ENCODE peak calls at places on chromosome 3, in ten cellular contexts. U is HL-60, Z is PC-3, P is right lobe of liver, K is AG10803, J is WERI-Rb-1, H is neural progenitor cell, O is endodermal cell, F is upper lobe of right lung, T is GM06990. Y is an unnamed sample.

GRCh38 chr3:134822065-134822464 is 27.0 kb downstream of the EPHB1 start:
- DNase-seq in U (no peak), Z (no peak), P (no peak), K (no peak), J (no peak), H (no peak), O (no peak), F (no peak), T (no peak), Y (no peak)

GRCh38 chr3:72461787-72462186 is 386.5 kb downstream of the SHQ1 start:
- DNase-seq in U (no peak), Z (no peak), P (peak), K (no peak), J (no peak), H (no peak), O (no peak), F (peak), T (no peak), Y (no peak)

GRCh38 chr3:189322339-189322738 is 150.6 kb downstream of the TPRG1 start:
- DNase-seq in U (no peak), Z (no peak), P (no peak), K (no peak), J (no peak), H (no peak), O (no peak), F (no peak), T (no peak), Y (no peak)

GRCh38 chr3:36729204-36730056 is 34.9 kb downstream of the DCLK3 start:
- DNase-seq in U (no peak), Z (peak), P (no peak), K (peak), J (no peak), H (peak), O (no peak), F (no peak), T (no peak), Y (peak)

GRCh38 chr3:128323206-128324081 is 143.2 kb downstream of the DNAJB8 start:
- DNase-seq in U (no peak), Z (peak), P (peak), K (no peak), J (no peak), H (no peak), O (peak), F (peak), T (no peak), Y (no peak)

GRCh38 chr3:122458992-122459391 is 43.1 kb upstream of the WDR5B start:
- DNase-seq in U (no peak), Z (peak), P (no peak), K (peak), J (no peak), H (peak), O (no peak), F (no peak), T (no peak), Y (peak)

GRCh38 chr3:112582242-112582874 is 20.5 kb downstream of the SLC35A5 start:
- DNase-seq in U (peak), Z (peak), P (no peak), K (peak), J (peak), H (peak), O (peak), F (no peak), T (peak), Y (peak)

GRCh38 chr3:169813757-169814517 is 1.2 kb upstream of the LRRC34 start:
- DNase-seq in U (peak), Z (no peak), P (no peak), K (no peak), J (peak), H (peak), O (peak), F (peak), T (peak), Y (peak)

GRCh38 chr3:113695426-113695817 is 1.0 kb downstream of the USF3 start:
- DNase-seq in U (no peak), Z (peak), P (no peak), K (peak), J (no peak), H (no peak), O (no peak), F (no peak), T (no peak), Y (peak)

GRCh38 chr3:100546020-100546744 is 53.8 kb downstream of the TMEM45A start:
- DNase-seq in U (no peak), Z (peak), P (no peak), K (no peak), J (no peak), H (no peak), O (no peak), F (no peak), T (no peak), Y (no peak)

GRCh38 chr3:149274220-149274619 is 52.6 kb upstream of the CP start:
- DNase-seq in U (no peak), Z (no peak), P (no peak), K (peak), J (no peak), H (no peak), O (no peak), F (no peak), T (no peak), Y (no peak)

GRCh38 chr3:149280950-149281349 is 52.5 kb downstream of the TM4SF18 start:
- DNase-seq in U (no peak), Z (no peak), P (no peak), K (no peak), J (no peak), H (no peak), O (no peak), F (no peak), T (no peak), Y (no peak)

GRCh38 chr3:149276621-149277020 is 55.0 kb upstream of the CP start:
- DNase-seq in U (no peak), Z (no peak), P (no peak), K (no peak), J (no peak), H (no peak), O (no peak), F (no peak), T (no peak), Y (no peak)

GRCh38 chr3:149278911-149279310 is 54.5 kb downstream of the TM4SF18 start:
- DNase-seq in U (no peak), Z (peak), P (no peak), K (no peak), J (no peak), H (no peak), O (no peak), F (no peak), T (no peak), Y (no peak)

DNA sequence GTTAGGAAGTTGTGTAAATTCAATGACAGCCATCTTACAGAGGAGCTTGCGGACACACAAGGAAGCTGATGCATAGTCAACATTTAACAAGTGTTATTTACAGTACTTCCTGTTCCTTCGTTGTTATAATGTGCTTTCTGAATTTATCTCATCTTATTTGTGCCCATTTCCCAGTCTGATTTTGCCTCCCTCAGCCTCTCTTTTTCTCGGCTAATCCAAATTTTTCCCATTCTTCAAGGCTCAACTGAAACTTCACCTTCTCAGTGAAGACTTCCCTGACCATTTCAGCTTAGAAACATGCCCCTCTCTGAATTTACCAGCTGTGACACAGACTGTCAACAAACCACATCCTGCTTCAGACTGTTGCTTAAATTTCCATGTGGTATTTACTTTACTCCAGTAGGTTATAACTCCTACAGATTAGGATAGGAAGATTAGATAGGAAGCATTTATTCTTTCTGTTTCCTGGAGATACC is 55.7 kb upstream of the CP start:
- DNase-seq in U (no peak), Z (peak), P (no peak), K (peak), J (no peak), H (no peak), O (no peak), F (no peak), T (no peak), Y (peak)
- H3K4me3 ChIP-seq in U (peak), Z (peak), P (no peak), K (no peak), J (no peak), H (no peak), O (no peak), F (no peak), T (no peak), Y (no peak)

GRCh38 chr3:131794766-131795381 is 239.9 kb downstream of the CPNE4 start:
- DNase-seq in U (peak), Z (peak), P (no peak), K (peak), J (peak), H (peak), O (peak), F (no peak), T (peak), Y (peak)
- TF ChIP-seq CTCF in U (peak), Z (peak), P (peak), K (peak), J (peak), H (peak), O (peak), F (peak), T (peak), Y (peak)

DNA sequence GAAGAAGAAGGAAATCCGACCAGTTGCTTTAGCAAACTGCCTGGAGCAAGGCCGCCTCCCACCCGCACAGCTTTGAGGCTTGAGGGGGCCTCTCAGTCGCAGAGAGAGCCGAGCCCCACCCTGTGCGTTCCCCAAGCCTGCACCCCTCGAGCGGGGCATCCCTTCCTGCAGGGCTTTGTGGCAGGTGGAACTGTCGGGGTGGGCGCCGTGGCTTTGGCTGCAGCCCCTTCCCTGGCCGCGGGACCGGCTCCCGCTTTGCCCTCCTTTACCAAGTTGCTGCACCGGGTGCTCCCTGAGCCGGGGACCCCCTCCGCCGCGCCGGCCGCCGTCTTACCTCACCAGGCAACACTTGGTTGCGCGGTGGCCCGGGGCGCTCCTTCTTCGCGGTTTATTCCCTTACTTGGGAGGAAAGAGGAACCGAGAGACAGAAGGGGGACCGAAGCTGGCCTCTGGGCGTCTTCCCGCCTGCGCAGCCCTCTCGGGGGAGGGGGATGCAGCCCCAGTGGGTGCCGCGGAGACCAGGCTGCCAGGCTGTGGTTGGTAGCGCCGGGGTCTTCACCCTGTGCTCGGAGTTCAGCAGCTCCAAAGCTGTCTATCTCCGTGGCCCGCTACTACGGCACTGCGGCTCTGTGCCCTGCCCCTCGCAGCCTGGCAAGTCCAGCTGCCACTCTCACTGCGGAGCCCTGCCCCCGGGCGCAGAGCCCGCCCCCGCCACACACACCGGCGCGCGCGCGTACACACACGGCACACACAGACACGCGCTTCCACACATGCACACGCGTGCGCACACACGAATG is at the start of gene DGKG:
- DNase-seq in U (peak), Z (peak), P (peak), K (no peak), J (peak), H (peak), O (peak), F (peak), T (peak), Y (peak)
- H3K4me3 ChIP-seq in U (peak), Z (peak), P (peak), K (peak), J (peak), H (peak), O (peak), F (peak), T (peak), Y (peak)

GRCh38 chr3:146598486-146598885 is 6.7 kb downstream of the PLSCR5 start:
- DNase-seq in U (no peak), Z (peak), P (no peak), K (peak), J (no peak), H (no peak), O (no peak), F (no peak), T (no peak), Y (no peak)

GRCh38 chr3:146593776-146594175 is 11.4 kb downstream of the PLSCR5 start:
- DNase-seq in U (no peak), Z (no peak), P (no peak), K (no peak), J (no peak), H (no peak), O (no peak), F (no peak), T (no peak), Y (no peak)

GRCh38 chr3:146590521-146590920 is 14.6 kb downstream of the PLSCR5 start:
- DNase-seq in U (no peak), Z (peak), P (no peak), K (peak), J (no peak), H (no peak), O (no peak), F (no peak), T (no peak), Y (no peak)

GRCh38 chr3:146589899-146590508 is 15.1 kb downstream of the PLSCR5 start:
- DNase-seq in U (no peak), Z (peak), P (no peak), K (peak), J (peak), H (peak), O (no peak), F (no peak), T (no peak), Y (peak)

GRCh38 chr3:146594843-146595482 is 10.2 kb downstream of the PLSCR5 start:
- DNase-seq in U (no peak), Z (peak), P (no peak), K (peak), J (no peak), H (peak), O (no peak), F (no peak), T (no peak), Y (peak)
- TF ChIP-seq CTCF in U (no peak), Z (peak), P (peak), K (peak), J (no peak), H (peak), O (peak), F (peak), T (peak), Y (no peak)

GRCh38 chr3:193872265-193872753 is 263.6 kb upstream of the HES1 start:
- DNase-seq in U (no peak), Z (peak), P (peak), K (peak), J (no peak), H (no peak), O (peak), F (no peak), T (no peak), Y (peak)

GRCh38 chr3:193868590-193868989 is 267.4 kb upstream of the HES1 start:
- DNase-seq in U (no peak), Z (no peak), P (no peak), K (no peak), J (no peak), H (no peak), O (no peak), F (no peak), T (peak), Y (peak)

GRCh38 chr3:193870376-193871092 is 265.4 kb upstream of the HES1 start:
- DNase-seq in U (no peak), Z (peak), P (no peak), K (no peak), J (no peak), H (no peak), O (peak), F (no peak), T (no peak), Y (no peak)

GRCh38 chr3:193871093-193871485 is 264.9 kb upstream of the HES1 start:
- DNase-seq in U (no peak), Z (no peak), P (no peak), K (no peak), J (peak), H (no peak), O (no peak), F (no peak), T (no peak), Y (no peak)

GRCh38 chr3:193869221-193870201 is 266.4 kb upstream of the HES1 start:
- DNase-seq in U (no peak), Z (peak), P (no peak), K (peak), J (no peak), H (peak), O (peak), F (no peak), T (peak), Y (no peak)
- H3K4me3 ChIP-seq in U (no peak), Z (peak), P (no peak), K (no peak), J (no peak), H (no peak), O (no peak), F (no peak), T (no peak), Y (no peak)

DNA sequence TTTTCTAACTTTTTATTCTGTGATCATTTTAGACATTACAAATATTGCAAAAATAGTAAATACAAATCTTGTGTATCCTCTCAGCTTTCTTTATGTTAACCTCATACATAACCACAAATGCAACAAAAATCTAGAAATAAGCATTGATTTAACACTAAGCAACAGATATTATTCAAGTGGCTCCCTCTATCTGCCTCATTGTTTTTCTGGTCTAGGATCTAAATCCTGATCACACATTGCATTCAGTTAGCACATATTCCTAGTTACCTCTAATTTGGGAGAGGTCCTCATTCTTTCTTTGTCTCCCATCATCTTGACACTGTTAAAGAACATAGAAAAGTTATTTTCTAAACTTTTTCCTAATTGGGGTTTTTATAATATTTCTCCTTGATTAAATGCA is 1126.0 kb downstream of the ROBO2 start:
- DNase-seq in U (no peak), Z (peak), P (no peak), K (no peak), J (no peak), H (no peak), O (no peak), F (no peak), T (no peak), Y (no peak)
- TF ChIP-seq CTCF in U (no peak), Z (peak), P (no peak), K (no peak), J (no peak), H (peak), O (peak), F (no peak), T (no peak), Y (no peak)

GRCh38 chr3:13452490-13453335 is 27.4 kb upstream of the HDAC11 start:
- DNase-seq in U (peak), Z (peak), P (peak), K (peak), J (peak), H (peak), O (peak), F (no peak), T (peak), Y (peak)
- H3K4me3 ChIP-seq in U (peak), Z (peak), P (peak), K (peak), J (no peak), H (peak), O (peak), F (peak), T (peak), Y (peak)

GRCh38 chr3:48180021-48180420 is 8.2 kb downstream of the CDC25A start:
- DNase-seq in U (no peak), Z (no peak), P (no peak), K (no peak), J (no peak), H (no peak), O (no peak), F (no peak), T (no peak), Y (no peak)
- TF ChIP-seq CTCF in U (no peak), Z (no peak), P (no peak), K (no peak), J (no peak), H (no peak), O (no peak), F (no peak), T (no peak), Y (no peak)

DNA sequence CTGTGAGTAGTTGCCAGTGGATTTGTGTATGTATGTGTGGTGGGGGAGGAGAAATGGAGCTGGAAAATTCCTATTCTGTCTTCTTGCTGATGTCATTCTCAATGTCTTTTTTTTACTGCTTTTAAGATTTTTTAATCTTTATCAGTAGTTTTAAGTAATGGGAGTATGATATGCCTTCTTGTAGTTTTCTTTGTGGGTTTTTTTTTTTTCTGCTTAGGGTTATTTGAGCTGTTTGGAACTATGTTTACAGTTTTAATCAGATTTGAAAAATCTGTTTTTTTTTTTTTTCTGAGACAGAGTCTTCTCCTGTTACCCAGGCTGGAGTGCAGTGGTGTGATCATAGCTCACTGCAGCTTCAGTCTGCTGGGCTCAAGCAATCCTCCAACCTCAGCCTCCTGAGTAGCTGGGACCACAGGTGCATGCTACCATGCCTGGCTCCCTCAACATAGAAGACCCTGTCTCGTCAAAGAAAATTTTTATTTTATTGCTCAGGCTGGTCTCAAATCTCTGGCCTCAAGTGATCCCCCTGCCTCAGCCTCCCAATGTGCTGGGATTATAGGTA is 37.1 kb downstream of the RPL39L start:
- DNase-seq in U (no peak), Z (no peak), P (no peak), K (no peak), J (no peak), H (no peak), O (no peak), F (no peak), T (no peak), Y (no peak)
- H3K4me3 ChIP-seq in U (no peak), Z (no peak), P (peak), K (peak), J (no peak), H (no peak), O (no peak), F (peak), T (no peak), Y (no peak)

DNA sequence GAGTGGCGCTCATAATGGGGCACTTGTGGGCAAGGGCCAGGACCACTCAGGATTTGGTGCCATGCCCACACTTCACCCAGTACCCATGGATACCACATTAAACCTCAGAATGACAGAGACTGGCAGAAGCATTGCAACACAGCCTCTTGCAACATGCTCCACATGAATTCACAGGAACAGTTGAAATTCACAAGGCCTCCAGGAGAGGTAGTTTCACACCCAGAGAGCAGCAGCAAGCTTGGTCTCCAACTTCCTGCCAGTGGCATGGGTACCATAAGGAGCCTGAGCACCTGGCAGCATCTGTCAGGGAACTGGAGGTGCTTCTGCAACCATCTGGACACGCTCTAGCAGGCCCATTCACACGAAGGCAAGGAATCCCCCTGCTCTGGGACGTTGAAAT is 101.0 kb downstream of the OSBPL10 start:
- DNase-seq in U (peak), Z (peak), P (no peak), K (peak), J (no peak), H (no peak), O (no peak), F (peak), T (peak), Y (peak)
- TF ChIP-seq CTCF in U (no peak), Z (no peak), P (no peak), K (peak), J (no peak), H (no peak), O (no peak), F (peak), T (no peak), Y (no peak)

Y was measured in GM12865.